ENCODE peak calls at places on chromosome 14, in seven cellular contexts. Z, N, Q, M, V, J and B are unnamed samples.
A peak's percentile ranks its signal among the peaks of the same experiment; 100 is the strongest.

GRCh38 chr14:68191567-68192321 is 372.2 kb downstream of the RAD51B start:
- DNase-seq in J (peak; percentile 34), N (no peak), Q (no peak), V (no peak), Z (no peak), M (peak; percentile 37), B (no peak)

GRCh38 chr14:53011053-53011462 is 60.2 kb upstream of the FERMT2 start:
- DNase-seq in J (peak; percentile 66), N (no peak), Z (peak; percentile 76), V (no peak), M (peak; percentile 99), Q (peak; percentile 96), B (peak; percentile 82)

GRCh38 chr14:103801459-103801858 is 45.9 kb downstream of the PPP1R13B start:
- DNase-seq in J (peak; percentile 34), V (no peak), N (no peak), Z (no peak), Q (no peak), M (peak; percentile 79), B (no peak)

GRCh38 chr14:22837059-22837749 is 819 bp downstream of the MMP14 start:
- DNase-seq in Z (peak; percentile 84), N (no peak), M (peak; percentile 63), Q (no peak), V (peak; percentile 84), J (no peak), B (peak; percentile 70)

GRCh38 chr14:99118046-99118721 is 153.8 kb downstream of the BCL11B start:
- DNase-seq in V (no peak), Z (no peak), Q (peak; percentile 58), J (peak; percentile 26), M (no peak), N (no peak), B (no peak)

GRCh38 chr14:31894351-31894750 is 182.8 kb upstream of the ARHGAP5 start:
- DNase-seq in Z (no peak), J (no peak), N (no peak), Q (no peak), V (no peak), M (no peak), B (no peak)

GRCh38 chr14:24659916-24660570 is 26.1 kb upstream of the GZMB start:
- DNase-seq in Q (no peak), V (no peak), J (no peak), M (no peak), N (no peak), Z (no peak), B (no peak)

GRCh38 chr14:33512201-33512600 is 438.7 kb downstream of the EGLN3 start:
- DNase-seq in J (no peak), Z (no peak), N (no peak), V (no peak), M (no peak), Q (no peak), B (no peak)

GRCh38 chr14:28754209-28754985 is 12.2 kb upstream of the FOXG1 start:
- DNase-seq in M (peak; percentile 48), V (no peak), Q (no peak), J (no peak), Z (no peak), N (no peak), B (no peak)

GRCh38 chr14:52338282-52338681 is 24.2 kb downstream of the PTGER2 start:
- DNase-seq in J (no peak), Q (no peak), V (no peak), M (peak; percentile 70), Z (no peak), N (no peak), B (no peak)

GRCh38 chr14:21191261-21191808 is 35.5 kb upstream of the OR5AU1 start:
- DNase-seq in Z (no peak), M (no peak), V (no peak), N (no peak), J (no peak), Q (no peak), B (no peak)

GRCh38 chr14:25032092-25032784 is 17.7 kb downstream of the STXBP6 start:
- DNase-seq in M (no peak), J (no peak), N (no peak), Q (no peak), Z (no peak), V (no peak), B (no peak)

GRCh38 chr14:28141662-28142061 is 624.9 kb upstream of the FOXG1 start:
- DNase-seq in V (no peak), N (no peak), J (no peak), Z (no peak), Q (no peak), M (no peak), B (no peak)

GRCh38 chr14:59688224-59689170 is 111.9 kb upstream of the CCDC175 start:
- DNase-seq in V (no peak), J (no peak), M (peak; percentile 53), Q (no peak), Z (peak; percentile 29), N (no peak), B (no peak)

GRCh38 chr14:47511829-47512228 is 163.6 kb downstream of the MDGA2 start:
- DNase-seq in V (no peak), Q (no peak), M (no peak), J (no peak), Z (no peak), N (no peak), B (no peak)

GRCh38 chr14:104970231-104971068 is 7.7 kb downstream of the AHNAK2 start:
- DNase-seq in Q (peak; percentile 98), J (peak; percentile 61), M (peak; percentile 81), Z (peak; percentile 91), N (no peak), V (no peak), B (peak; percentile 94)

GRCh38 chr14:20680843-20681347 is 3.5 kb upstream of the RNASE4 start:
- DNase-seq in J (no peak), M (no peak), Q (no peak), N (no peak), Z (no peak), V (no peak), B (no peak)

GRCh38 chr14:68405959-68406358 is 386.9 kb downstream of the ZFP36L1 start:
- DNase-seq in Q (no peak), N (no peak), Z (no peak), J (no peak), M (peak; percentile 68), V (no peak), B (no peak)

GRCh38 chr14:100049220-100049619 is 16.0 kb upstream of the EVL start:
- DNase-seq in J (no peak), M (peak; percentile 72), Q (no peak), Z (no peak), V (no peak), N (no peak), B (no peak)

GRCh38 chr14:71139058-71139946 is 232.0 kb downstream of the PCNX1 start:
- DNase-seq in M (peak; percentile 48), J (peak; percentile 51), V (peak; percentile 73), Q (no peak), N (peak; percentile 27), Z (peak; percentile 77), B (no peak)

GRCh38 chr14:73295198-73295796 is 58.0 kb downstream of the PAPLN start:
- DNase-seq in Q (no peak), N (no peak), Z (no peak), V (no peak), J (no peak), M (peak; percentile 31), B (no peak)

GRCh38 chr14:102583726-102584125 is 8.7 kb upstream of the RCOR1 start:
- DNase-seq in Q (no peak), N (no peak), Z (no peak), J (no peak), M (no peak), V (no peak), B (no peak)

GRCh38 chr14:93281937-93282336 is 50.9 kb downstream of the BTBD7 start:
- DNase-seq in Q (no peak), V (no peak), M (peak; percentile 54), N (no peak), Z (no peak), J (no peak), B (no peak)

GRCh38 chr14:89206426-89206825 is 210.6 kb downstream of the FOXN3 start:
- DNase-seq in Z (no peak), M (no peak), V (no peak), J (no peak), Q (no peak), N (no peak), B (no peak)

GRCh38 chr14:103207038-103207403 is 83.8 kb downstream of the TNFAIP2 start:
- DNase-seq in V (peak; percentile 82), J (peak; percentile 66), Q (no peak), N (peak; percentile 18), Z (peak; percentile 98), M (no peak), B (peak; percentile 95)

GRCh38 chr14:55399912-55400311 is 11.7 kb downstream of the ATG14 start:
- DNase-seq in M (peak; percentile 44), V (no peak), J (no peak), Z (no peak), Q (no peak), N (no peak), B (no peak)

GRCh38 chr14:55333785-55334485 is 62.7 kb downstream of the FBXO34 start:
- DNase-seq in J (no peak), M (peak; percentile 81), V (no peak), N (no peak), Z (no peak), Q (no peak), B (no peak)

GRCh38 chr14:52121441-52121840 is 52.6 kb upstream of the NID2 start:
- DNase-seq in N (no peak), J (no peak), M (peak; percentile 56), Q (no peak), V (no peak), Z (no peak), B (no peak)

GRCh38 chr14:72142328-72142727 is 210.1 kb downstream of the RGS6 start:
- DNase-seq in Z (no peak), V (no peak), M (no peak), Q (no peak), J (no peak), N (no peak), B (no peak)

GRCh38 chr14:63203618-63204406 is 431 bp upstream of the RHOJ start:
- DNase-seq in Z (peak; percentile 87), N (peak; percentile 23), Q (peak; percentile 95), J (peak; percentile 71), M (peak; percentile 99), V (peak; percentile 68), B (peak; percentile 92)
- H3K27ac ChIP-seq in Z (peak overlapping the region; percentile 60), N (peak overlapping the region; percentile 52), Q (peak overlapping the region; percentile 87), J (peak overlapping the region; percentile 81), M (peak overlapping the region; percentile 90), V (peak overlapping the region; percentile 90), B (peak overlapping the region; percentile 87)

GRCh38 chr14:69711065-69711464 is 55.9 kb upstream of the SRSF5 start:
- DNase-seq in Z (peak; percentile 84), Q (no peak), N (no peak), V (peak; percentile 83), J (no peak), M (peak; percentile 17), B (peak; percentile 47)
- H3K36me3 ChIP-seq in Z (peaks cover 33% of the 10 kb centered on the region), Q (no peaks in the 10 kb centered on the region), N (peaks cover 65% of the 10 kb centered on the region), V (peaks cover 49% of the 10 kb centered on the region), J (peaks cover 3% of the 10 kb centered on the region), M (peaks cover 30% of the 10 kb centered on the region), B (no peaks in the 10 kb centered on the region)

GRCh38 chr14:75063491-75064204 is at the start of gene ACYP1:
- DNase-seq in M (peak; percentile 84), V (peak; percentile 95), Z (peak; percentile 97), J (peak; percentile 95), Q (peak; percentile 95), N (peak; percentile 90), B (peak; percentile 93)
- TF ChIP-seq CTCF in M (no peak), V (no peak), Z (no peak), J (no peak), Q (no peak), N (no peak), B (no peak)

DNA sequence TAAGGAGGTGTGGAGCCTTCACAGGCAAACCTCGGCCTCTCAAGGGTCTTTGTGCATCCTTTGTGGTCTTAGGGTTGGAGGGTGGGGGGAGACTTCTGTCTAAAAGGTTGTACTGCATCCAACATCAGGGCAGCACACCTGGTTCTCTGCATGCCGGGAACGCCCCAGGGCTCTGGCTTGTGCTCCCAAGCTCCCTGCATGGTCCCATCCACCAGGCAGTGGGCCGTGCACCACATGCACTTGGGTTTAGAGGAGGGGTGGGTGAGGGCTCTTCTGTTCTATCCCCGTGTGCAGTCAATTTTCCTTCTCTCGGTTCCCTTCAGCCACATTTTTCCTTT is 86.1 kb downstream of the CPSF2 start:
- DNase-seq in V (no peak), J (no peak), Q (no peak), Z (no peak), N (no peak), M (no peak), B (no peak)
- H3K27ac ChIP-seq in V (no peak overlapping the region), J (no peak overlapping the region), Q (no peak overlapping the region), Z (no peak overlapping the region), N (no peak overlapping the region), M (no peak overlapping the region), B (no peak overlapping the region)